ENCODE peak calls at places on chromosome 14, in six cellular contexts. P is A549, H is IMR-90, N is GM12878, C is HepG2, O is K562. E is an unnamed sample.

GRCh38 chr14:32254952-32255679 is 52.0 kb upstream of the RNU6-8 start:
- DNase-seq in P (peak; percentile 76), H (peak; percentile 70), N (no peak), C (peak; percentile 82), O (peak; percentile 21), E (peak; percentile 76)

GRCh38 chr14:99155173-99155777 is 116.7 kb downstream of the BCL11B start:
- DNase-seq in P (no peak), H (no peak), N (no peak), C (no peak), O (no peak), E (no peak)

GRCh38 chr14:106694638-106695393 is 1168.4 kb downstream of the TMEM121 start:
- DNase-seq in P (peak; percentile 17), H (no peak), N (no peak), C (no peak), O (no peak), E (peak; percentile 42)

GRCh38 chr14:100078997-100079561 is 13.9 kb downstream of the EVL start:
- DNase-seq in P (no peak), H (peak; percentile 72), N (no peak), C (no peak), O (peak; percentile 15), E (peak; percentile 61)

GRCh38 chr14:31884776-31885379 is 192.2 kb upstream of the ARHGAP5 start:
- DNase-seq in P (no peak), H (peak; percentile 60), N (no peak), C (no peak), O (no peak), E (no peak)

GRCh38 chr14:50320279-50320678 is 8.2 kb downstream of the DMAC2L start:
- DNase-seq in P (no peak), H (peak; percentile 82), N (peak; percentile 39), C (no peak), O (no peak), E (no peak)

GRCh38 chr14:92922883-92923743 is at the start of gene CHGA:
- DNase-seq in P (peak; percentile 38), H (peak; percentile 20), N (no peak), C (peak; percentile 36), O (peak; percentile 79), E (peak; percentile 98)

GRCh38 chr14:85572845-85573244 is 42.9 kb downstream of the FLRT2 start:
- DNase-seq in P (peak; percentile 23), H (peak; percentile 90), N (no peak), C (no peak), O (no peak), E (no peak)

GRCh38 chr14:95452176-95452889 is 64.1 kb downstream of the SYNE3 start:
- DNase-seq in P (peak; percentile 24), H (no peak), N (no peak), C (peak; percentile 51), O (no peak), E (peak; percentile 56)

GRCh38 chr14:60505448-60505847 is 3.5 kb upstream of the SIX6 start:
- DNase-seq in P (no peak), H (no peak), N (no peak), C (no peak), O (no peak), E (no peak)

GRCh38 chr14:60651936-60652673 is 2.8 kb upstream of the SIX1 start:
- DNase-seq in P (no peak), H (peak; percentile 21), N (no peak), C (no peak), O (no peak), E (peak; percentile 46)

GRCh38 chr14:104296388-104297312 is 158.3 kb downstream of the KIF26A start:
- DNase-seq in P (no peak), H (no peak), N (no peak), C (no peak), O (no peak), E (peak; percentile 92)

GRCh38 chr14:100018482-100018881 is 46.7 kb upstream of the EVL start:
- DNase-seq in P (peak; percentile 18), H (peak; percentile 62), N (no peak), C (peak; percentile 17), O (peak; percentile 31), E (no peak)

GRCh38 chr14:89061696-89062095 is 237.2 kb downstream of the TTC8 start:
- DNase-seq in P (no peak), H (no peak), N (no peak), C (no peak), O (no peak), E (no peak)

GRCh38 chr14:89065879-89066278 is 241.4 kb downstream of the TTC8 start:
- DNase-seq in P (no peak), H (no peak), N (no peak), C (no peak), O (no peak), E (no peak)

GRCh38 chr14:89067293-89067972 is 243.0 kb downstream of the TTC8 start:
- DNase-seq in P (no peak), H (no peak), N (no peak), C (no peak), O (no peak), E (no peak)
- TF ChIP-seq SMC3 in P (no peak), H (no peak), N (no peak), C (no peak), O (no peak), E (no peak)

GRCh38 chr14:63712123-63712522 is 15.7 kb downstream of the SGPP1 start:
- DNase-seq in P (no peak), H (no peak), N (no peak), C (no peak), O (no peak), E (no peak)

GRCh38 chr14:63713765-63714164 is 14.1 kb downstream of the SGPP1 start:
- DNase-seq in P (peak; percentile 52), H (peak; percentile 51), N (no peak), C (no peak), O (no peak), E (no peak)

GRCh38 chr14:63713058-63713457 is 14.8 kb downstream of the SGPP1 start:
- DNase-seq in P (no peak), H (no peak), N (no peak), C (no peak), O (no peak), E (no peak)

DNA sequence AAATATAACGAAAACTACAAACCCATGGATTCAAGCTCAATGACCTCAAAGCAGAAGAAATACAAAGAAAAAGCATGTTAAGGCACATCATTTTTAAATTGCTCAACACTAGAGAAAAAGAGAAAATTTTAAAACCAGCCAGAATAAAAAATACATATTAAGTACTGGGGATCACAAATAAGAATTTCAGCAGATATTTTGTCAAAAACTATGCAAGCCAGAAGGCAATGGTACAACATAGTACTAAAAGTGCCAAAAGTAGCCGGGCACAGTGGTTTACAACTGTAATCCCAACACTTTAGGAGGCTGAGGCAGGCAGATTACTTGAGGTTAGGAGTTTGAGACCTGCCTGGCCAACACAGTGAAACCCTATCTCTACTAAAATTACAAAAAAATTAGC is 10.2 kb downstream of the SGPP1 start:
- DNase-seq in P (peak; percentile 47), H (peak; percentile 36), N (no peak), C (no peak), O (no peak), E (peak; percentile 22)
- TF ChIP-seq SMC3 in P (no peak), H (no peak), N (no peak), C (no peak), O (no peak), E (no peak)

GRCh38 chr14:55448146-55448614 is 7.8 kb upstream of the TBPL2 start:
- DNase-seq in P (peak; percentile 87), H (peak; percentile 97), N (no peak), C (no peak), O (no peak), E (no peak)
- TF ChIP-seq SMC3 in P (peak; percentile 11), H (no peak), N (no peak), C (no peak), O (no peak), E (no peak)

GRCh38 chr14:102203382-102203781 is 63.7 kb downstream of the WDR20 start:
- DNase-seq in P (no peak), H (no peak), N (no peak), C (no peak), O (no peak), E (peak; percentile 64)

GRCh38 chr14:102202944-102203343 is 63.2 kb downstream of the WDR20 start:
- DNase-seq in P (no peak), H (no peak), N (no peak), C (no peak), O (no peak), E (no peak)

GRCh38 chr14:102201776-102202175 is 62.1 kb downstream of the WDR20 start:
- DNase-seq in P (no peak), H (no peak), N (no peak), C (no peak), O (no peak), E (no peak)

GRCh38 chr14:102200690-102201368 is 61.1 kb downstream of the WDR20 start:
- DNase-seq in P (no peak), H (peak; percentile 21), N (no peak), C (no peak), O (no peak), E (no peak)

DNA sequence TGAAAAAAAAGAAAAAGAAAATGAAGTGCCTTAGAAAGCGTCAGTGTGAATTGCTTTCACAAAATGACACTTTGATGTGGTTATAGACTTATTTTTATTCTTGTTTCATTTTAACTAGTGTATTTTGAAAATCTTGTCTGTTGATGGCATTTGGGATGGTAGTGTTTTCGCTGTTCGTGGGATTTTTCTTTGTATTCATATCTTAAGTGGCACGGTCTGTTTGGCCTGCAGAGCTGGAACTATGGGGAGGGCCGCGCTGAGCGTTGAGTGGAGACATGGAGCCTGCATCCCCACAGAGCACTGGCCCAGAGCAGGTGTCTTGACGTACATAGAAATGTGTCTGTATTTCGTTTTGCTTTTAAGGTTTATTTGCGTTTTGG is 61.7 kb downstream of the WDR20 start:
- DNase-seq in P (no peak), H (no peak), N (peak; percentile 41), C (no peak), O (no peak), E (no peak)
- TF ChIP-seq SMC3 in P (no peak), H (no peak), N (no peak), C (no peak), O (no peak), E (no peak)

DNA sequence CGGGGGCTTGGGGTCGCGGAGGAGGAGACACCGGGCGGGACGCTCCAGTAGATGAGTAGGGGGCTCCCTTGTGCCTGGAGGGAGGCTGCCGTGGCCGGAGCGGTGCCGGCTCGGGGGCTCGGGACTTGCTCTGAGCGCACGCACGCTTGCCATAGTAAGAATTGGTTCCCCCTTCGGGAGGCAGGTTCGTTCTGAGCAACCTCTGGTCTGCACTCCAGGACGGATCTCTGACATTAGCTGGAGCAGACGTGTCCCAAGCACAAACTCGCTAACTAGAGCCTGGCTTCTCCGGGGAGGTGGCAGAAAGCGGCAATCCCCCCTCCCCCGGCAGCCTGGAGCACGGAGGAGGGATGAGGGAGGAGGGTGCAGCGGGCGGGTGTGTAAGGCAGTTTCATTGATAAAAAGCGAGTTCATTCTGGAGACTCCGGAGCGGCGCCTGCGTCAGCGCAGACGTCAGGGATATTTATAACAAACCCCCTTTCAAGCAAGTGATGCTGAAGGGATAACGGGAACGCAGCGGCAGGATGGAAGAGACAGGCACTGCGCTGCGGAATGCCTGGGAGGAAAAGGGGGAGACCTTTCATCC is 618 bp downstream of the FOS start:
- DNase-seq in P (peak; percentile 47), H (peak; percentile 83), N (no peak), C (no peak), O (peak; percentile 36), E (peak; percentile 53)
- TF ChIP-seq SMC3 in P (no peak), H (no peak), N (no peak), C (no peak), O (no peak), E (no peak)

GRCh38 chr14:66000771-66001170 is 485.4 kb upstream of the CCDC196 start:
- DNase-seq in P (no peak), H (no peak), N (no peak), C (no peak), O (no peak), E (no peak)
- TF ChIP-seq SMC3 in P (no peak), H (no peak), N (no peak), C (no peak), O (no peak), E (no peak)

E was measured in SK-N-SH.